ENCODE peak calls at places on chromosomes 4 and X, in nine cellular contexts. B is IMR-90, L is body of pancreas, M is transverse colon, Q is sigmoid colon, D is uterus, F is H54, T is A549, P is HCT116. U is an unnamed sample.

GRCh38 chrX:100680756-100681155 is 36.8 kb downstream of the SRPX2 start:
- DNase-seq in Q (no peak), P (no peak), F (no peak), B (no peak), D (no peak), T (no peak), M (no peak), L (no peak), U (no peak)

GRCh38 chr4:173862754-173863153 is 332.7 kb upstream of the HAND2 start:
- DNase-seq in T (no peak), D (no peak), L (no peak), Q (no peak), P (no peak), F (no peak), B (no peak), M (no peak), U (no peak)

GRCh38 chr4:89509708-89510269 is 202.2 kb upstream of the GPRIN3 start:
- DNase-seq in P (no peak), F (no peak), Q (no peak), T (no peak), D (no peak), L (no peak), M (no peak), B (peak), U (no peak)

GRCh38 chr4:88646528-88647280 is 50.9 kb downstream of the NAP1L5 start:
- DNase-seq in Q (no peak), P (no peak), B (no peak), D (no peak), F (no peak), T (no peak), L (no peak), M (no peak), U (no peak)

GRCh38 chrX:125507119-125507518 is 187.4 kb downstream of the TEX13C start:
- DNase-seq in B (no peak), Q (no peak), P (no peak), M (no peak), T (no peak), D (no peak), F (no peak), L (no peak), U (no peak)

GRCh38 chrX:123860983-123861382 is 1.1 kb downstream of the XIAP start:
- DNase-seq in M (no peak), T (no peak), L (no peak), F (no peak), Q (no peak), D (no peak), B (peak), P (no peak), U (no peak)

GRCh38 chr4:140213116-140213515 is 59.1 kb upstream of the MAML3 start:
- DNase-seq in D (no peak), M (peak), Q (no peak), T (no peak), F (no peak), B (no peak), P (no peak), L (no peak), U (no peak)

GRCh38 chrX:145853181-145853580 is 35.6 kb downstream of the SLITRK2 start:
- DNase-seq in B (no peak), D (no peak), P (no peak), L (no peak), Q (no peak), M (no peak), T (no peak), F (no peak), U (no peak)

GRCh38 chr4:4695497-4695896 is 153.6 kb upstream of the STX18 start:
- DNase-seq in P (no peak), D (no peak), F (no peak), B (no peak), Q (no peak), T (no peak), M (no peak), L (no peak), U (no peak)

GRCh38 chr4:110532901-110533589 is 57.1 kb downstream of the ENPEP start:
- DNase-seq in L (no peak), M (no peak), Q (no peak), T (no peak), B (no peak), D (no peak), F (no peak), P (no peak), U (no peak)

GRCh38 chrX:8341814-8342590 is 122.6 kb upstream of the VCX3B start:
- DNase-seq in L (no peak), M (no peak), P (no peak), Q (no peak), T (no peak), F (no peak), B (no peak), D (no peak), U (peak)

GRCh38 chr4:87839309-87839946 is 6.7 kb downstream of the MEPE start:
- DNase-seq in L (no peak), Q (peak), B (peak), F (no peak), D (no peak), M (no peak), T (no peak), P (no peak), U (no peak)

GRCh38 chrX:13747836-13748235 is 13.3 kb downstream of the OFD1 start:
- DNase-seq in Q (no peak), L (peak), P (peak), B (peak), D (no peak), F (no peak), M (peak), T (peak), U (no peak)

GRCh38 chrX:15056044-15056443 is 182.8 kb downstream of the MOSPD2 start:
- DNase-seq in M (no peak), D (no peak), F (no peak), T (no peak), P (no peak), B (peak), Q (no peak), L (no peak), U (no peak)

GRCh38 chr4:123651127-123651526 is 254.5 kb downstream of the SPRY1 start:
- DNase-seq in P (no peak), F (no peak), L (no peak), M (no peak), T (no peak), Q (no peak), B (no peak), D (no peak), U (no peak)

GRCh38 chrX:38638952-38639529 is 77.7 kb downstream of the TSPAN7 start:
- DNase-seq in M (no peak), Q (no peak), D (no peak), B (no peak), L (no peak), T (no peak), P (no peak), F (no peak), U (no peak)

GRCh38 chr4:77110707-77111106 is 34.9 kb upstream of the CCNI start:
- DNase-seq in F (no peak), L (no peak), T (no peak), D (no peak), M (no peak), B (no peak), P (no peak), Q (no peak), U (no peak)

GRCh38 chr4:26337612-26338011 is 16.8 kb downstream of the RBPJ start:
- DNase-seq in T (no peak), B (no peak), P (no peak), D (no peak), F (no peak), M (no peak), Q (no peak), L (no peak), U (no peak)

GRCh38 chrX:100076031-100076430 is 334.0 kb downstream of the PCDH19 start:
- DNase-seq in P (no peak), D (no peak), T (no peak), L (no peak), B (no peak), Q (no peak), M (no peak), F (no peak), U (no peak)

GRCh38 chr4:85512446-85513205 is 37.7 kb downstream of the ARHGAP24 start:
- DNase-seq in Q (no peak), B (no peak), M (no peak), L (no peak), P (no peak), T (no peak), F (no peak), D (no peak), U (no peak)

DNA sequence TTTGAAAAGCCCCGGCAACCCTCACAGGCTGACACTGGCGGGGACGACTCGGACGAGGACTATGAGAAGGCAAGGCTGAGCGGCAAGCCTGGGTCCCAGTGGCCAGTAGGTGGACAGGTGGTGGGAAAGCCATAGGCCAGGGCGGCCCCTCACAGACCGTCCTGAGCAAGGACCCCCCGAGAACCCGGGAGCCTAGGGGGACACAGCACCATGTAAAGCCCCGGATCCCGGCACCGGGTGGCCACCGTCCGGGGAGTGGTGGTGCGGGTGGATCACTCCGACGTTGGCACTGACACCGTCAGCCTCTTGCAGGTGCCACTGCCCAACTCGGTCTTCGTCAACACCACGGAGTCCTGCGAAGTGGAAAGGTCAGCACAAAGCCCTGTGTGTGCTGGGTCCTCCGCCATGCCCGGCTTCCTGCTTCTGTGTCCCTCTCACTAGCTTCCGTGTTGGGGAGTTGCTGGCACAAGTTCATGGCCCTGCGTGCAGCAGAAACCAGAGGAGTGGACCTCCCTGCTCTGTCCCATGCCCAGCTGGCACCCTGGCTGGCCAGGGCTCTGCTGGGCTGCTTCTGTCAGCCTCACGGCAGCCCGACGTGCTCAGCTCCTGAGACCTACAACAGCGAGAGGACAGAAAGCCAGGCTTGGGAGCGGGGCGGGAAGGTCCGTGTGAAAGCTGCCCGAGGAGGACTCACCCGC is 11.9 kb upstream of the ADD1 start:
- DNase-seq in B (no peak), L (peak), D (no peak), T (no peak), F (no peak), Q (peak), M (peak), P (no peak), U (peak)
- TF ChIP-seq POLR2A in B (no peak), L (no peak), D (no peak), T (no peak), F (no peak), Q (no peak), M (no peak), P (no peak), U (no peak)

DNA sequence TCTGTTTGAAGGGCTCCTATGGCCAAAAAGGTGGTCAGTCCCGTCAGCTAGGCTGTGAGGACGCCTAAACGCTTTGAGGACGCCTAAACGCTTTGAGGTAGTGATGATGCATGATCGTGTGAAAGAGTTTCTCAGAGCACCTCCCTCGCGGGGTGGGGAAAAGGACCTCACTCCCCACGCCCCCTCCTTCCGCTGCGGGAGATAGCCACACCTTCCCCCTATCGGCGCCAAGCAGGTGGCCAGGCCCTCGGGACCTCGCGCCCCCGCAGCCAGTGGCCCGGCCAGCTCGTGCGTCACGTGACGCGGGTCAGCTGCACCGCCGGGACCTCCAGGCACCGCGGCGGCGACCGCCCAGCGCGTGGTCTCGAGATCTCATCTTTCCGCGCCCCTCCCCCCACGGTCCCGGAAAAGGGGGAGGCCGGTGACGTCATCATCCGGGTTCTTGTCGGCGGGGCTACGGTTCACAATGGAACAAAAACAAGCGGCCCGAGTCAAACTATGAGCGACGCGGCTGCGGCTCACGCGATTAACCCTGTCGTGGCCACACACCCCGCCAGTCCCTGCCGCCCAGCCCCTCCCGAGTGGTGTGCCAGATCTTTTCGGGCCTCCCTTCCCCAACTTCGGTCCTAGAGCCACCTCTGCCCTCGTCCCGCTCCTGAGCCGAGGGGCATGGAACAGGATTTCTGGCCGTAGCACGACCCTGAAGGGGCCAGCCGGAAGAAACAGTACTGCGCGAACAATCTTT is 713 bp upstream of the USP9X start:
- DNase-seq in P (peak), D (peak), B (peak), Q (peak), F (peak), L (peak), M (peak), T (peak), U (peak)
- TF ChIP-seq POLR2A in P (peak), D (peak), B (peak), Q (peak), F (peak), L (peak), M (peak), T (peak), U (no peak)

GRCh38 chr4:169757575-169758184 is at the start of gene HPF1:
- DNase-seq in T (peak), Q (peak), D (peak), L (peak), M (peak), B (peak), P (peak), F (peak), U (peak)
- TF ChIP-seq POLR2A in T (peak), Q (no peak), D (peak), L (peak), M (peak), B (no peak), P (no peak), F (peak), U (no peak)

DNA sequence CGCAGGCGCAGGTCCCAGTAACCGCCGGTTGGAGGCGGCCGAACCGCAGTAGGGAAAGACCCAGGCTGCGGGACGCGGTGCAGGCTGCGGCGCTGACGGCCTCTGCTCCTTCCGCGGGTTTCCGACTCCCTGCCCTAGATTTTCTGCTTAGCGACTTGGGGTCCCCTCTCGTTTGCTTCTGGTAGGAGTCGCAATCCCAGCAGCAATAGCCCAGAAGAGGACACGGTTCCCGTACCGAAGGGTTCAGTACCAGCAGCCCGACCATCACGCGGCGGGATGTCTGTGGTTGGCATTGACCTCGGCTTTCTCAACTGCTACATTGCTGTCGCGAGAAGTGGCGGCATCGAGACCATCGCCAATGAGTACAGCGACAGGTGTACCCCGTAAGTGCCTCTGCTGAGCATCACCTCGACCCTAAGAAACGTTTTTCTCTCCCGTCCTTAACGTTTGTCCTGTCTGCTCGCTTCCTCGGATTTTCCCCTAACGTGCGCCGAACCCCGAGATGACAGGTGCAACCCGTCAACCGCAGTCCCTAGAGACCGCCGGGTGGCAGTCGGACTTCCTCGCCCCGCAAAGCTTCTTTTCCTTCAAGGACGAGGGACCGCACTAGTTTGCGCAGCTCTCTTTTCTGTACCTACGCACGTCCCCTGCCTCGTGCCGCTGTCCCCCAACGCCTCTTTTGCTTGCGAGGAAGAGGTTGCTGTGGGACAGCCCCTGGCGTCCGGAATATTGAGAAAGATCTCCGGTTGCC is at the start of gene HSPA4L:
- DNase-seq in L (no peak), P (peak), B (peak), T (peak), Q (peak), D (peak), M (peak), F (peak), U (peak)
- TF ChIP-seq POLR2A in L (peak), P (peak), B (peak), T (peak), Q (peak), D (peak), M (peak), F (peak), U (no peak)

GRCh38 chr4:112297495-112297894 is 326 bp downstream of the ALPK1 start:
- DNase-seq in M (no peak), P (no peak), F (no peak), T (no peak), L (no peak), D (no peak), B (no peak), Q (no peak), U (no peak)

GRCh38 chr4:112302320-112303274 is 5.4 kb downstream of the ALPK1 start:
- DNase-seq in P (no peak), D (no peak), M (no peak), F (no peak), T (no peak), Q (no peak), B (no peak), L (no peak), U (no peak)

GRCh38 chr4:112296949-112297483 is at the start of gene ALPK1:
- DNase-seq in Q (no peak), M (no peak), P (peak), D (no peak), L (no peak), T (peak), B (peak), F (peak), U (no peak)
- TF ChIP-seq POLR2A in Q (no peak), M (peak), P (no peak), D (peak), L (peak), T (no peak), B (peak), F (no peak), U (no peak)

DNA sequence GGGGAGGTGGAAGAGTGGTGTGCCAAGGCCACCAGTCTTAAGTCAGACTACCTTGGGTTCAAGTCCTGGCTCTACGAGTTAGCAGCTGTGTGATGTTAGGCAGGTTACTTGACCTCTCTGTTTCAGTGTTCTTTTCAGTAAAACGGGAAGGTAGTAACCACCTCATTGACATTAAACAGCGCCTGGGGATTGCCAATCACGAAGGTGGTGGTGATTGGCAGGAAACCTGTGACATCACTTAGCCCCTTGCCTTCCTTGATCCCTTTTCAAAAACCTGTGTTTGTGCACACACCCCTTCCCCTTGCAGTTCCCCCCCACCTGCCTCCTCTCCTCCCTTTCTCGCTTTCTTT is 7.6 kb downstream of the KLF3 start:
- DNase-seq in Q (no peak), L (no peak), T (no peak), M (no peak), F (no peak), P (no peak), D (no peak), B (no peak), U (no peak)
- TF ChIP-seq POLR2A in Q (no peak), L (no peak), T (no peak), M (no peak), F (no peak), P (no peak), D (no peak), B (no peak), U (no peak)

GRCh38 chr4:121655320-121656268 is 41.2 kb downstream of the ANXA5 start:
- DNase-seq in D (no peak), B (no peak), M (no peak), F (no peak), Q (no peak), T (no peak), P (no peak), L (no peak), U (no peak)
- TF ChIP-seq POLR2A in D (no peak), B (no peak), M (no peak), F (no peak), Q (no peak), T (no peak), P (no peak), L (no peak), U (no peak)

U was measured in lower leg skin.